ENCODE peak calls at places on chromosomes 16 and 17, in five cellular contexts. S, N, I, P and H are unnamed samples.

GRCh38 chr17:45146616-45147101 is 1.6 kb upstream of the HEXIM1 start:
- DNase-seq in I (peak), S (no peak), P (no peak), N (no peak), H (no peak)

GRCh38 chr16:27083861-27084261 is 17.1 kb downstream of the C16orf82 start:
- DNase-seq in I (no peak), S (no peak), N (no peak), P (peak), H (no peak)

GRCh38 chr17:31226373-31226772 is 70.7 kb downstream of the OMG start:
- DNase-seq in I (no peak), S (peak), P (no peak), N (no peak), H (peak)

GRCh38 chr16:27722892-27723450 is 173.0 kb downstream of the KATNIP start:
- DNase-seq in P (peak), N (no peak), S (peak), I (no peak), H (peak)

GRCh38 chr16:14013145-14013570 is 58.0 kb upstream of the MRTFB start:
- DNase-seq in S (no peak), N (no peak), P (no peak), I (no peak), H (no peak)

GRCh38 chr17:45123930-45124796 is 8.2 kb downstream of the PLCD3 start:
- DNase-seq in I (peak), N (no peak), P (no peak), S (no peak), H (peak)

GRCh38 chr17:82848022-82848592 is 8.3 kb upstream of the ZNF750 start:
- DNase-seq in N (peak), I (peak), S (peak), P (no peak), H (peak)

GRCh38 chr16:81005644-81006471 is 827 bp downstream of the CMC2 start:
- DNase-seq in S (no peak), P (no peak), N (no peak), I (no peak), H (no peak)

GRCh38 chr16:19291459-19291858 is 5.9 kb downstream of the CLEC19A start:
- DNase-seq in P (no peak), I (no peak), S (no peak), N (no peak), H (no peak)

GRCh38 chr16:7016986-7017385 is 315.7 kb upstream of the RBFOX1 start:
- DNase-seq in I (no peak), N (no peak), S (no peak), P (no peak), H (no peak)

GRCh38 chr17:32558997-32559650 is 72.3 kb downstream of the CDK5R1 start:
- DNase-seq in I (peak), N (no peak), P (no peak), S (no peak), H (no peak)

GRCh38 chr17:57308543-57309186 is 52.3 kb downstream of the MSI2 start:
- DNase-seq in N (no peak), I (no peak), S (no peak), P (no peak), H (no peak)

GRCh38 chr17:22409160-22409751 is 716.9 kb downstream of the KCNJ18 start:
- DNase-seq in S (no peak), I (no peak), N (no peak), P (no peak), H (no peak)
- H3K4me3 ChIP-seq in S (no peak), I (no peak), N (no peak), P (no peak), H (no peak)

GRCh38 chr16:1823821-1824220 is 2.8 kb downstream of the HAGH start:
- DNase-seq in P (peak), I (no peak), S (no peak), N (no peak), H (no peak)

GRCh38 chr16:1826691-1827573 is at the start of the genes FAHD1 and HAGH:
- DNase-seq in N (peak), I (peak), P (peak), S (peak), H (peak)

GRCh38 chr16:1825381-1825863 is 1.2 kb downstream of the HAGH start:
- DNase-seq in P (no peak), N (no peak), I (no peak), S (no peak), H (no peak)

GRCh38 chr16:1828645-1829410 is 1.8 kb downstream of the FAHD1 start:
- DNase-seq in P (no peak), I (no peak), N (no peak), S (no peak), H (no peak)

DNA sequence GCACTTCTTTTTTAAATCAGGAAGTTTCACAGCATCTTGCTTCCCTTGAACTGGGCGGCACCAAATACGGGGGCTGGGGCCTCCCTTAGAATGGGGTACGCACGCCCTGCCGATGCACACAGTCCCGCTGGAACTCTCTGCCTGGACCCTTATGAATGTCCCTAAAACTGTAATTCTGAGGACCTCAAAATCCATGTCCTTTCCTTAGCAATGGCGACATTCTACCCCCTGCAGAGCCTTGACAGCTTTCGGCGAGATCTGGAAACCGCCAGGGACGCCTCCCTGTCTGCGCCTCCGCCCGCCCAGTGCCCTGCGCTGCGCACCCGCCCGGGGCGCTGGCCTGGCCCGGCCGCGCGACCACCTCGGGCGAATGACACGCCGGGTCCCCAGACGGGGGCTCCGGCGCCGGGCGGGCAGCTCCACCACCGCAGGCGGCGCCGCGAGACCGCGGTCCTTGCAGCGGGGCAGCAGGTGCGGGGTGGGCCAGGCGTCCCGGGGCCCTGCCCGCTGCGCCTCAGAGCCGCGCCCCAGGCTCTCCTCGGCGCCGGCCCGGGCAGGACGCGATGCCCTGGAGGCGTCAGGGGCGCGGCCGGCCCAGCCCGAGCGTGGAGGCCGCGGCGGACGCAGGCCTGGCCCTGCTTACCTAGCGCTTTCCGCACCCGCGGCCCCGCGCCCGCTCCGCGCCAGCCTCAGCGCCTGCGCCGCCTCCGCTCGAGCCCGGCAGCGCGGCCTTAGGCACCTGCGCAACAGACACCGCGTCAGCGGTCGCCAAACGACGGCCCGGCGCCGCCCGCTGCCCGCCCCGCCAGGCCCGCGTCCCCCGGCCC is 548 bp downstream of the HAGH start:
- DNase-seq in N (peak), I (no peak), S (no peak), P (peak), H (peak)
- H3K27ac ChIP-seq in N (peak), I (peak), S (peak), P (peak), H (no peak)

GRCh38 chr17:39775075-39775474 is 37.3 kb downstream of the GRB7 start:
- DNase-seq in I (no peak), N (no peak), S (no peak), P (no peak), H (no peak)
- H3K4me3 ChIP-seq in I (no peak), N (peak), S (peak), P (no peak), H (no peak)

GRCh38 chr16:87492721-87493554 is at the start of gene ZCCHC14:
- DNase-seq in I (peak), N (peak), P (peak), S (peak), H (peak)
- H3K27ac ChIP-seq in I (peak), N (no peak), P (peak), S (no peak), H (peak)